ENCODE peak calls at places on chromosomes 7 and 10, in four cellular contexts. G is activated CD8-positive, alpha-beta memory T cell treated with anti-CD3 and anti-CD28 coated beads for 4 hours; R is EL; O is Calu3. Y is an unnamed sample.

GRCh38 chr10:72503241-72503640 is 122.6 kb downstream of the MICU1 start:
- DNase-seq in G (no peak), R (peak), O (no peak), Y (no peak)

GRCh38 chr10:96366508-96366907 is 7.7 kb upstream of the OPALIN start:
- DNase-seq in O (no peak), G (no peak), R (peak), Y (no peak)

GRCh38 chr7:45072131-45073030 is 16.4 kb downstream of the NACAD start:
- DNase-seq in O (no peak), G (no peak), R (no peak), Y (no peak)

GRCh38 chr10:90930971-90931841 is 10.3 kb upstream of the ANKRD1 start:
- DNase-seq in G (no peak), R (peak), O (peak), Y (no peak)

GRCh38 chr10:101758858-101759257 is 17.1 kb downstream of the FGF8 start:
- DNase-seq in R (no peak), G (no peak), O (no peak), Y (no peak)

GRCh38 chr10:124906551-124907001 is 35.3 kb upstream of the ZRANB1 start:
- DNase-seq in G (no peak), R (peak), O (no peak), Y (no peak)

GRCh38 chr7:133431134-133431711 is 178.3 kb downstream of the EXOC4 start:
- DNase-seq in O (no peak), R (no peak), G (no peak), Y (no peak)

GRCh38 chr7:30445770-30446169 is 32.8 kb downstream of the NOD1 start:
- DNase-seq in R (peak), G (peak), O (no peak), Y (peak)

GRCh38 chr10:89665302-89665701 is 20.3 kb upstream of the PANK1 start:
- DNase-seq in R (no peak), O (no peak), G (no peak), Y (no peak)

GRCh38 chr10:11958956-11959355 is 83.7 kb downstream of the UPF2 start:
- DNase-seq in R (no peak), O (no peak), G (no peak), Y (no peak)

GRCh38 chr10:126663880-126664279 is 6.6 kb downstream of the C10orf90 start:
- DNase-seq in O (no peak), R (peak), G (no peak), Y (no peak)

GRCh38 chr10:28833313-28833712 is 156.0 kb downstream of the BAMBI start:
- DNase-seq in G (no peak), O (no peak), R (no peak), Y (no peak)

GRCh38 chr7:131383937-131384635 is 56.4 kb downstream of the MKLN1 start:
- DNase-seq in O (no peak), G (no peak), R (no peak), Y (no peak)